ENCODE peak calls at places on chromosomes 7 and 10, in ten cellular contexts. Y, K, W, B, R, G, N, D, I and F are unnamed samples.

GRCh38 chr7:33373195-33373594 is 243.8 kb downstream of the BBS9 start:
- DNase-seq in N (no peak), D (no peak), Y (no peak), B (no peak), R (no peak), W (no peak), K (no peak), I (no peak), G (no peak), F (no peak)

GRCh38 chr10:114520453-114520852 is 116.2 kb upstream of the AFAP1L2 start:
- DNase-seq in B (no peak), R (peak), W (peak), K (peak), I (no peak), G (no peak), D (no peak), Y (no peak), N (peak), F (peak)

GRCh38 chr10:110793887-110794286 is 77.8 kb upstream of the PDCD4 start:
- DNase-seq in I (no peak), Y (no peak), R (no peak), K (no peak), N (no peak), W (peak), D (no peak), B (no peak), G (no peak), F (no peak)

GRCh38 chr10:126013489-126014281 is 117.3 kb downstream of the FANK1 start:
- DNase-seq in B (no peak), N (peak), K (no peak), Y (no peak), D (no peak), I (no peak), W (peak), R (peak), G (peak), F (peak)

GRCh38 chr10:71963351-71963755 is 842 bp upstream of the CHST3 start:
- DNase-seq in Y (no peak), G (no peak), N (peak), I (no peak), B (no peak), W (no peak), R (peak), D (no peak), K (peak), F (no peak)

GRCh38 chr7:15441915-15442314 is 119.9 kb downstream of the AGMO start:
- DNase-seq in G (no peak), Y (no peak), W (no peak), R (no peak), B (no peak), K (no peak), I (no peak), N (no peak), D (no peak), F (no peak)

GRCh38 chr7:36512607-36513006 is 122.9 kb downstream of the ANLN start:
- DNase-seq in R (no peak), I (no peak), N (no peak), K (no peak), B (no peak), Y (no peak), W (no peak), D (no peak), G (no peak), F (no peak)

GRCh38 chr10:34434119-34434594 is 380.9 kb downstream of the PARD3 start:
- DNase-seq in G (no peak), Y (no peak), R (peak), B (no peak), K (no peak), I (no peak), N (peak), W (peak), D (no peak), F (peak)

GRCh38 chr7:129150199-129150996 is 5.9 kb downstream of the TSPAN33 start:
- DNase-seq in N (no peak), Y (no peak), G (no peak), K (no peak), I (peak), D (no peak), B (no peak), W (no peak), R (no peak), F (no peak)

GRCh38 chr10:3419719-3420495 is 247.3 kb upstream of the PITRM1 start:
- DNase-seq in Y (no peak), W (no peak), I (no peak), K (no peak), N (no peak), G (no peak), R (no peak), B (no peak), D (no peak), F (no peak)

GRCh38 chr7:1674161-1675035 is 4.3 kb downstream of the ELFN1 start:
- DNase-seq in G (no peak), I (no peak), B (peak), W (no peak), R (no peak), K (peak), N (no peak), Y (no peak), D (no peak), F (no peak)

GRCh38 chr7:137564677-137565076 is 221.1 kb upstream of the PTN start:
- DNase-seq in N (no peak), R (no peak), Y (no peak), G (no peak), K (no peak), D (no peak), I (no peak), B (no peak), W (no peak), F (no peak)

GRCh38 chr7:80643336-80643925 is 5.0 kb downstream of the CD36 start:
- DNase-seq in R (no peak), I (no peak), Y (no peak), W (no peak), K (no peak), N (no peak), G (no peak), B (no peak), D (no peak), F (no peak)

GRCh38 chr7:37342665-37343471 is 105.8 kb downstream of the ELMO1 start:
- DNase-seq in R (no peak), Y (no peak), G (no peak), W (no peak), N (no peak), I (no peak), B (peak), K (peak), D (peak), F (no peak)

GRCh38 chr7:129376778-129377700 is 57.2 kb upstream of the STRIP2 start:
- DNase-seq in I (no peak), W (peak), D (no peak), N (peak), B (no peak), Y (no peak), R (peak), G (no peak), K (no peak), F (peak)

GRCh38 chr7:111180273-111180814 is 89.4 kb downstream of the LRRN3 start:
- DNase-seq in I (no peak), R (no peak), W (no peak), Y (no peak), K (no peak), N (no peak), G (no peak), D (no peak), B (no peak), F (no peak)

GRCh38 chr7:92691578-92691977 is 101.4 kb upstream of the FAM133B start:
- DNase-seq in G (peak), I (peak), K (no peak), Y (peak), D (no peak), W (peak), N (peak), R (peak), B (no peak), F (peak)

GRCh38 chr7:54782314-54782713 is 23.3 kb upstream of the SEC61G start:
- DNase-seq in Y (no peak), D (no peak), B (no peak), G (no peak), R (no peak), I (no peak), W (no peak), K (no peak), N (no peak), F (no peak)

GRCh38 chr7:111855161-111855841 is 293.0 kb upstream of the IMMP2L start:
- DNase-seq in R (peak), B (no peak), G (peak), N (peak), W (peak), I (no peak), D (peak), Y (no peak), K (no peak), F (peak)

GRCh38 chr10:14153570-14154055 is 177.1 kb downstream of the FRMD4A start:
- DNase-seq in K (no peak), D (no peak), Y (no peak), B (no peak), N (peak), R (no peak), G (no peak), I (peak), W (no peak), F (peak)

GRCh38 chr7:29858080-29858951 is 52.0 kb downstream of the WIPF3 start:
- DNase-seq in D (no peak), Y (no peak), K (no peak), R (no peak), B (no peak), I (no peak), W (no peak), N (no peak), G (no peak), F (peak)

GRCh38 chr7:77528368-77528767 is 8.7 kb upstream of the PTPN12 start:
- DNase-seq in D (no peak), G (no peak), N (no peak), K (no peak), R (no peak), Y (no peak), W (no peak), I (no peak), B (no peak), F (no peak)

GRCh38 chr10:101814466-101815041 is 3.7 kb downstream of the OGA start:
- DNase-seq in G (no peak), I (no peak), D (no peak), N (no peak), K (no peak), Y (no peak), W (peak), B (no peak), R (peak), F (peak)